ENCODE peak calls at places on chromosomes 2 and 18, in four cellular contexts. T is fibroblast of lung, D is GM13977, I is BJ. J is an unnamed sample.
A peak's percentile ranks its signal among the peaks of the same experiment; 100 is the strongest.

GRCh38 chr2:73290049-73290839 is 3.1 kb downstream of the EGR4 start:
- DNase-seq in D (peak; percentile 71), T (peak; percentile 38), I (no peak), J (no peak)

GRCh38 chr2:90207454-90208058 is 1516.1 kb downstream of the RPIA start:
- DNase-seq in T (no peak), D (peak; percentile 12), I (no peak), J (peak; percentile 3)

GRCh38 chr2:160747771-160748170 is 254.2 kb upstream of the RBMS1 start:
- DNase-seq in I (peak; percentile 85), D (no peak), T (peak; percentile 71), J (peak; percentile 96)

GRCh38 chr2:236022128-236022527 is 146.1 kb downstream of the GBX2 start:
- DNase-seq in T (no peak), D (no peak), I (no peak), J (no peak)

GRCh38 chr18:74796928-74797576 is 199.4 kb downstream of the ZNF407 start:
- DNase-seq in D (peak; percentile 43), T (peak; percentile 44), I (no peak), J (peak; percentile 74)

GRCh38 chr2:170943596-170943995 is 14.5 kb downstream of the GORASP2 start:
- DNase-seq in I (no peak), T (no peak), D (no peak), J (no peak)

GRCh38 chr2:183477296-183477695 is 353.1 kb downstream of the NUP35 start:
- DNase-seq in D (no peak), I (no peak), T (no peak), J (no peak)

GRCh38 chr18:22094375-22094767 is 75.0 kb upstream of the GATA6 start:
- DNase-seq in T (no peak), D (no peak), I (no peak), J (no peak)

GRCh38 chr2:230865766-230866703 is 1.3 kb downstream of the ITM2C start:
- DNase-seq in D (no peak), T (no peak), I (no peak), J (peak; percentile 16)

GRCh38 chr18:77043541-77044280 is 88.9 kb downstream of the MBP start:
- DNase-seq in T (no peak), D (no peak), I (no peak), J (no peak)

DNA sequence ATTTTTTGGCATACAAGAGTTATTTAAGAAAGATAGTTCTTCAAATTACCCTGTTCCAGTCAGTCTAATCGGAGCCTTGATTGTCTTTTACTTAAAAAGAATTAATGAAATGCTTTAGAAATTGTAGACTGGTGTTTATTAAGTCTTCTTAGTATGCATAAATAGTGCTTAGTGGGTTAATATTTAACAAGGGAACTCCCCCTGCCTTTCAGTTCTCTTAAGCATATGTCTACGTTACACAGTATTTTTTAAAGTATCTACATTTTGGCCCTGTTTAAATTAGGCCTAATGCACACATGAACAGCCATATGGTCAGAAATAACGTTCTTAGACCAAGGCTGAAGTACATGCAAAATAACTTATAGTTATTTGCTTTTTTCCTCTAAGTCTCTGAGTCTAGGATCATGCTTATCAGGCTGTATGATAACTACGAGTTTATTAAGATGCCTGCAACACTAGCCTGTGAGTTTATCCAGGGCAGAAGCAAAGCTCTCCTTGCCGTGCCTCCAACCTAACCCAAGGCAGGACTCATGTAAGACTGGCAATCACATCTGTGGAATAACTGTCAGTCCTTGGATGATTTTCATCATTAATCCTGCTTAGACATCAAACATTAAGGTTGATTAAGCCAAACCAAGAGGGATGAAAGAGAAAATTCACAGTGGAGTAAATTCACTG is 6.7 kb downstream of the BCL2 start:
- DNase-seq in T (no peak), D (no peak), I (no peak), J (no peak)
- TF ChIP-seq CTCF in T (no peak), D (no peak), I (no peak), J (no peak)

DNA sequence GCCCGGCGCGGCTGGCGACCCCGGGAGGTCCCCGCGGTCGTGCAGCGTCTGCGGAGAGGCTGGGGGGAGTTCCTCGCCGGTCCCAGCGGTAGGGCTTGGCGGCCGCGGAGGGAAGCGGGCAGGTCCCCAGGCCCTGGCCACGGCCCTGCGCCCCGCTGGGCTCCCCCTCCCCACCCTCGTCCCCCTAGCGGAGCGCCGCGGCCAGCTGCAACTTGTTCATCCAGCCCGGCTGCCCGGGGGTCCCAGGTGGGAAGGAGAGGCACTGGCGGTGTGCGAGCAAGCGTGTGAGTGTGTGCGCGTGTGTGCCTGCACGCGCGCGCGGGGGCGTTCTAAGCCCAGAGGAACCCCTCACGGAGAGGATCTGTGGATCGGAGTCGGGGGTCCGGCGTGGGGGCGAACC is 1.3 kb downstream of the PTPRM start:
- DNase-seq in D (no peak), T (peak; percentile 17), I (no peak), J (peak; percentile 18)
- TF ChIP-seq CTCF in D (no peak), T (no peak), I (peak; percentile 43), J (no peak)

GRCh38 chr2:191759650-191760049 is 81.7 kb downstream of the NABP1 start:
- DNase-seq in D (no peak), T (no peak), I (no peak), J (no peak)
- TF ChIP-seq CTCF in D (no peak), T (no peak), I (no peak), J (no peak)

DNA sequence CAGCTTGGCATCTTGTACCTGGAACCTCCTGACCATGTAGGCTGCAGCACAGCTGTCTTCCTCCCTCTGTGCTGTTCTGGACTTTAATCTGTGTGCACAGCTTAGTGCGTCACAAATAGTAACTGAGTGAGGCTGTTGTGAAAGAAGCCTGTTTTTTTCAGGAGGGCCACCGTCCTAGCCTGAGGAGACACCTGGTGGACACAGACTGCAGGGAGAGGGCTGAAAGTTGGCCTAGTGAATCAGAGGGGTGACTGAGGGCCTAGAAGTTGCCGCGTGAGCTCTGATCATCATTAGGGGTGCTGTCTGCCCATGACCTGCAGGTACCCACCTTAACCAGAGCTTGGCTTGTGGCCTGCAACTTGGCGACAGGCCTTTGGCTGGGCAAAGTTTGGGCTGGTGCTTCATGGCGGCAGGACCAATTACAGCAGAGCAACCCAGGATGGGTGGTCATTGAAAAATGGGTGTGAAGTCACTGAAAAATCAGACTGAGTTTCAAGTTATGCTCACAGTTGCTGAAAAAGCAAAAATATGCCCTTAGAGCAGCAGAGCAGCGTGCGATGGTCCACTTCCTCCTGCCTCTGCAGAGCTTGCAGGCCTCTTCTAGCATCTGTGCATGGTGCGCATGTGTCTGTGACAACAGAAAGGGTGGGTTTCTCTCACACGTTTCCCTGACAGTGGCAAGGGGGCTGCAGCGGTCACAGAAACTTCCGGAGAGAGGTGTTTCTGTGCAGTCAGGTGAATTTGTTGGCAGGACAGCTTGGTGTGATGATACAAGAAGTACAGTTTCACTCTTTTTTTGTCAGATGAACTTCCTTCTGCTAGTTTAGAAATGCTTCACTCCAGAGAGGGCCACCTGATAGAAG is 9.6 kb downstream of the GDF7 start:
- DNase-seq in I (no peak), D (peak; percentile 62), T (no peak), J (no peak)
- TF ChIP-seq CTCF in I (no peak), D (peak; percentile 15), T (no peak), J (no peak)

DNA sequence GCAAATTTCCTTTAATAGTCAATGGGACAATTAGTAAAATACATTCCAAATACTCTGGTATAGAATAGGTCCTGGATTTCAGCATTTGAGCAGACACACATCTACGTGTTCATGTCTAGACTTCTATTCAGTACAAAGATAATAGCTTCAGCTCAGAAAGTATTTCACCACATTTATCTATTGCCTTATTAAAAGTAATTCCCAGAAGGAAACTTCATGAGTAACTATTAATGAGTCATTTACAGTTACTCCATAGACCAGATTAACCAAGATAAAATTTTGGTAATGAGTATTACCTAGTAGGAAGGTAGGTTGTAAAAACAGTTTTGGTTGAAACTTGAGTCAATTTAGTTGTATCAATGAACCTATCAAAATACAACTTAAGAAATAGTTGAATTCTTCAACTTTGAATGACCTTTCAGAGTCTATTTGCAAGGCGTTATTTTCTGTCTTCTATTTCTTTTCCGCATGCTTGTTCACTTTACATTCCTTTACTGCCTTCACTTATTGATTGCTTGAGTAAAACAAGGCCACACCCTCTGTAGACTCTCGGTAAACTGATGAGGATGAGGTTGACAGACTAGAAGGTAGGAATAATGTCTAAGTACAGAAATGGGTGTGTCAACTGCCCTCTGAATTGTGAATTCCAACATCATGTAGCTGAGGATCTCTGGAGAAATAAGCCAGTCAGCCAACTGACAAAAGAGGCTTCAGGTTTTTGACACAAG is 1165.6 kb upstream of the ZEB2 start:
- DNase-seq in T (peak; percentile 11), D (no peak), I (peak; percentile 3), J (no peak)
- TF ChIP-seq CTCF in T (no peak), D (no peak), I (no peak), J (no peak)

DNA sequence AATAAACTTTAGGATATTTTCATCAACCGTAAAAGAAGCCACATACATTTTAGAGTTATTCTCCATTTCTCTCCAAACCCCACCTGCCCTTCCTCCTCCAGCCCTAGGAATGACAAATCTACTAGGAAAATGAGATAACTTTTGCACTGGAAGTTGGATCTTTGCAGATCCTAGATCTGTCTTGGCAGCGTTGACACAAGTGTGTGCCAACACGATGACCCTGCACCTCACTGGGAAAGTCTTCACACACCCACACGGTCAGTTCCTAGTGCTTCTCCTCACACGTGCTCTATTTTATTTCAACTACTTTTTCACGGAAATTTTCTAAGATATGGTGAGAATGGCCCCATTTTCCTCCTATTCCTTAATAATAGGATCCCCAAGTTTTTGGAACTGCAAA is 14.1 kb upstream of the HPCAL1 start:
- DNase-seq in T (no peak), D (no peak), I (no peak), J (no peak)
- TF ChIP-seq CTCF in T (no peak), D (no peak), I (no peak), J (no peak)

DNA sequence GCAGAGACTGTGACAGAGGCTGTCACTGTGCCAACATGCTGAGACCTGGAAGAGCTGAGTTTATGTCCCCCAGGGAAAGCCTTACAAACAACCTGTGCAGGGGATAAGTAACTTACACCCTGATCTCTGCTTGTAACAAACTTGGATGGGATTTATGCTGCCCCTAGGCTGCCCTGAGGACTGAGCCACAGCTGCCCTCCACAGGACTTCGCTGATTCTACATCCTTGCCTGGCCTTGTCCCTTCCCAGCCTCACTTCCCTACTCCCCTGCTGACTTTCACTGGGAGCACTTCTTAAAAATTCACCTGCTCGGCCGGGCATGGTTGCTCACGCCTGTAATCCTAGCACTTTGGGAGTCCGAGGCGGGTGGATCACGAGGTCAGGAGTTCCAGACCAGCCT is 45.9 kb upstream of the ASAP2 start:
- DNase-seq in D (no peak), I (no peak), T (no peak), J (no peak)
- TF ChIP-seq CTCF in D (no peak), I (no peak), T (no peak), J (no peak)

DNA sequence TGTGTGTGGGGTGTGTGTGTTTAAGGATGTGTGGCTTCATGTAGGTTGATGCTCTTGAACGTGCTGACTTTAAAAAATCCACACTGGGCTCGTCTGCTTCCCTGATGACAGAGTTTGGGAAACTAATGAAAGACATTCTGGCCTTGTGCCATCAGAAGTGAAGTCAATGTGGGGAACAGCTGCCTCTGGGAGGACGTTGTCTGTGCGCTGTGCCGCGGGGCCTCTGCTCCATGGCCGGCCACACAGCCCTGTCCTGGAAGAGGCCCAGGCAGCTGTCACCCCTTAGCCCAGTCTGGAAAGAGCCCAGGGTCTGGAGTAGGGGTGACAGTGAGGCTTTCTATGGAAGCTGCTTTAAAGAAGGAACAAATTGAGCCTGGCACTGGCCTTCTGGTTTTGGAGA is 155.8 kb downstream of the SH3RF3 start:
- DNase-seq in D (no peak), I (peak; percentile 34), T (peak; percentile 86), J (peak; percentile 82)
- TF ChIP-seq CTCF in D (no peak), I (no peak), T (no peak), J (no peak)

J was measured in AG10803.